ENCODE peak calls at places on chromosome 1, in six cellular contexts. V is HEK293T, U is IMR-90, L is A549, H is GM12878, T is HepG2. Q is an unnamed sample.

GRCh38 chr1:203628997-203629508 is 2.4 kb downstream of the ATP2B4 start:
- DNase-seq in H (no peak), U (no peak), L (no peak), T (no peak), V (no peak), Q (no peak)

GRCh38 chr1:237062976-237063375 is 21.0 kb downstream of the RYR2 start:
- DNase-seq in U (no peak), L (no peak), H (no peak), T (no peak), V (no peak), Q (no peak)

GRCh38 chr1:208203848-208204609 is 40.2 kb downstream of the PLXNA2 start:
- DNase-seq in L (no peak), V (no peak), T (no peak), H (no peak), U (no peak), Q (no peak)

GRCh38 chr1:230342019-230342418 is 84.1 kb downstream of the PGBD5 start:
- DNase-seq in T (no peak), H (no peak), L (no peak), U (no peak), V (no peak), Q (no peak)

GRCh38 chr1:233368784-233369120 is 41.2 kb downstream of the MAP3K21 start:
- DNase-seq in L (no peak), U (no peak), V (no peak), H (no peak), T (no peak), Q (no peak)

GRCh38 chr1:171266930-171267329 is 18.6 kb downstream of the FMO1 start:
- DNase-seq in V (no peak), H (no peak), U (no peak), L (no peak), T (no peak), Q (no peak)

GRCh38 chr1:48498096-48498791 is 26.2 kb upstream of the SPATA6 start:
- DNase-seq in U (peak), V (peak), L (peak), H (no peak), T (peak), Q (peak)

GRCh38 chr1:24199291-24199900 is 12.3 kb upstream of the IFNLR1 start:
- DNase-seq in H (no peak), U (peak), T (peak), L (peak), V (peak), Q (peak)

GRCh38 chr1:168801032-168801745 is 72.2 kb upstream of the DPT start:
- DNase-seq in U (no peak), V (peak), H (no peak), T (peak), L (no peak), Q (no peak)

GRCh38 chr1:94636625-94637024 is 95.1 kb upstream of the F3 start:
- DNase-seq in H (no peak), U (peak), L (no peak), V (no peak), T (no peak), Q (no peak)

GRCh38 chr1:17075470-17076255 is 21.8 kb upstream of the SDHB start:
- DNase-seq in V (peak), H (no peak), U (no peak), T (peak), L (peak), Q (peak)

GRCh38 chr1:240888039-240888786 is 276.3 kb upstream of the GREM2 start:
- DNase-seq in L (peak), V (peak), H (no peak), U (no peak), T (peak), Q (peak)

GRCh38 chr1:67838180-67838912 is 5.1 kb upstream of the GNG12 start:
- DNase-seq in H (no peak), L (no peak), T (no peak), U (no peak), V (no peak), Q (no peak)

DNA sequence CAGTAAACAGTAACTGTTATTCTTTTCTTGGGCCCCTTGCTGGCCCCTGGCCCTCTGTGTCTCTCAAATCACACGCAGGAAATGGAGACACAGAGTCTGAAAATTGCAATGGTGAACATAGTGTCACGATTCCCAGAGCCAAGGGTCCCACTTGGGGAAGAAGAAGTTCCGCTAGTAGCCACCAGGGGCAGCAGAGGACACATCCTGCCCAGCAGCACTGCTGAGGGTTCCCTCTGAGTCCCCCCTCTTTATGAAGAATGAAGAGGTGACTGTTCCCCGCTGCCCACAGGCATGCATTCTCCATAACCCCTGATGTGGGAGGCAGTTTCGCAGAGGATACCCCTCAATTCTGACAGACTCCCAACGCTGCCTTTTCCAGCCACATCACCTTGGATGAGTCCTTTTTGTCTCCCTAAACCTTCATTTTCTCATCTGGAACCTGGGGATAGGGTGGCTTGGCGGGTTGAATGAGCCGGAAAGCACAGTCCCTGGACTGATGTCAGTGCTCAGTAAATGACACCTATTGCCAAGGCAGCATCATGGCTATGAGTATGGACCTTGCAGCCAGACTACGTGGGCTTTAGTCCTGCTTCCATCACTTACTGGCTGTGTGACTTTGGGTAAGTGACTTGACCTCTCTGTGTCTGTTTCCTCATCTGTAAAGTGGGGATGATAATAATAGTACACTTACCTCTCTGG is 238.0 kb upstream of the TMEM51 start:
- DNase-seq in V (peak), H (no peak), U (peak), T (peak), L (peak), Q (peak)
- TF ChIP-seq BHLHE40 in V (no peak), H (no peak), U (no peak), T (no peak), L (no peak), Q (no peak)

GRCh38 chr1:6497215-6497866 is 5.9 kb upstream of the PLEKHG5 start:
- DNase-seq in L (peak), V (peak), U (no peak), H (no peak), T (no peak), Q (peak)
- TF ChIP-seq BHLHE40 in L (no peak), V (no peak), U (no peak), H (no peak), T (no peak), Q (no peak)

GRCh38 chr1:46132529-46133180 is at the start of gene PIK3R3:
- DNase-seq in L (peak), T (peak), V (peak), U (peak), H (peak), Q (peak)

GRCh38 chr1:46131093-46131492 is 1.3 kb downstream of the PIK3R3 start:
- DNase-seq in L (no peak), V (no peak), T (no peak), H (no peak), U (peak), Q (no peak)

GRCh38 chr1:46131727-46132528 is 501 bp downstream of the PIK3R3 start:
- DNase-seq in H (no peak), V (peak), U (peak), L (no peak), T (no peak), Q (peak)

GRCh38 chr1:46130144-46130543 is 2.3 kb downstream of the PIK3R3 start:
- DNase-seq in V (no peak), H (no peak), U (no peak), L (no peak), T (no peak), Q (no peak)

GRCh38 chr1:46128336-46128735 is 4.1 kb downstream of the PIK3R3 start:
- DNase-seq in L (no peak), T (no peak), U (peak), H (no peak), V (no peak), Q (no peak)
- TF ChIP-seq BHLHE40 in L (no peak), T (no peak), U (no peak), H (no peak), V (no peak), Q (no peak)

GRCh38 chr1:43274804-43275180 is 5.0 kb downstream of the TMEM125 start:
- DNase-seq in H (no peak), L (no peak), U (no peak), V (no peak), T (no peak), Q (no peak)
- TF ChIP-seq BHLHE40 in H (no peak), L (no peak), U (no peak), V (no peak), T (no peak), Q (no peak)

GRCh38 chr1:64687725-64688285 is 57.1 kb upstream of the RAVER2 start:
- DNase-seq in L (no peak), U (peak), T (no peak), V (no peak), H (no peak), Q (no peak)

GRCh38 chr1:64685247-64685646 is 59.6 kb upstream of the RAVER2 start:
- DNase-seq in U (no peak), L (no peak), T (no peak), V (no peak), H (no peak), Q (no peak)

GRCh38 chr1:64691631-64692030 is 53.2 kb upstream of the RAVER2 start:
- DNase-seq in H (no peak), L (no peak), U (peak), T (no peak), V (no peak), Q (no peak)

GRCh38 chr1:64685942-64686341 is 58.9 kb upstream of the RAVER2 start:
- DNase-seq in U (no peak), H (no peak), T (no peak), V (no peak), L (no peak), Q (no peak)

DNA sequence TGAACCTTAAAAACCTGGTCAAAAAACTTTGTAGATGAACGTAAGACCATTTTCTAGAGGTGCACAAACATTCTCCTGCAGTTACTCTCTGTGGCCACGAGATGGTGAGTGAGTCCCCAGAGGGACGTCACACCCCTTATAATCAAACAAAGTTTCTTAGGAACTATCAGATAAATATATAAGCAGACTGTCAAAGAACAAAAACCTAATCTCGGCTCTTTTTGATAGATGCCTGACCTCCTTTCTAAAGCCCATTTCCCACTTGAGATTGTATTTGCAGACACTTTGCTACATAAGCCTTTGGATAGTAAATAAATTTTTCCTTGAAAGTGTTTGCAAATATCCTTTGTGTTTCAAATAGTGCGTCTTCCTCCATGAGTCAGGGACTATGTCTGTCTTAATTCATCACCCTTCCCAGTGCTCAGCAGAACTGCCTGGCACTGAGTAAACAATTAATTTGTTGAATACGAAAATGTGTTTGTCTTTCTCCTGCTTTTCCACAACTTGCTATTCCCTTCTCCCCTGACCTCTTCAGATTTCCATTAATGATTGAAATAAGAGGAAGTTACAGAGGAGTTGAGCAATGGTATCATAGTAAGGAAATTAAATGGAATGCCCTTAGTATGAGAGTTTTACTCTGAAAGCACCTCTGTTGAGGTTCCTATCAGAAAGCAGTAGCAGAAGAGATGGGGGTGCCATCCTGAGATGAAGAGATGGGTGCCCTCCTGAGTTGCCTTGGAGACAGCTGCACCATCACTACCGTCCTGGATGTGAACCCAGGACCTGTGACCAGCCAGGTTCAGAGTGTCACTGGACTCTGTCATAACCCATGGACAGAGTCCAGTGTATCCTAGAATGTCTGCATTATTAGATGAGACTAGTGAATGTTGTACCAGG is 57.8 kb upstream of the RAVER2 start:
- DNase-seq in T (peak), L (peak), H (no peak), V (peak), U (peak), Q (peak)
- TF ChIP-seq BHLHE40 in T (no peak), L (no peak), H (no peak), V (no peak), U (no peak), Q (no peak)

GRCh38 chr1:4220362-4220761 is 320.3 kb upstream of the C1orf174 start:
- DNase-seq in U (no peak), T (no peak), H (no peak), L (no peak), V (no peak), Q (no peak)

GRCh38 chr1:4219111-4219510 is 319.0 kb upstream of the C1orf174 start:
- DNase-seq in V (no peak), L (no peak), T (no peak), U (no peak), H (no peak), Q (no peak)

GRCh38 chr1:4219826-4220225 is 319.8 kb upstream of the C1orf174 start:
- DNase-seq in T (peak), H (no peak), U (no peak), V (peak), L (no peak), Q (no peak)

GRCh38 chr1:4216231-4216630 is 316.2 kb upstream of the C1orf174 start:
- DNase-seq in H (no peak), U (no peak), V (peak), L (no peak), T (no peak), Q (no peak)

DNA sequence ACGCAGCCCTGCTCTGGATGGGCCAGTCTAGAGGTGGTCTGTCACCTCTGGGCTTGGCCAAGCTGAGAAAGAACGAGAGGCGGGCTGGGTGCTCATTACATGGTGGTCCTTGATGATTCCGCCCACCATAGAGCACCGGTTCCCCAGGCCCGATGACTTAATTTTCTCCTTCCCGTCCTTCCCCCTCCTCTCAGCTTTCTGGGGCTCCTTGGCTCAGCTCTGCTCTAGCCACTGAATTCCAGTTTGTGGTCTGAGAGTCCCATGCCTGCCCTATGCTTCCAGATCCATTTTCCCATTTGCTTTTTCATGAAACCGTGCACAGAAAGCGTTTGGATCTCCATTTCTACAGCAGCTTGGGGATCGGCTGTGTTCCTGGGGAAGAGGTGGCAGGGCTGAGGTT is 318.5 kb upstream of the C1orf174 start:
- DNase-seq in T (no peak), L (no peak), U (no peak), V (no peak), H (no peak), Q (no peak)
- TF ChIP-seq BHLHE40 in T (no peak), L (no peak), U (no peak), V (no peak), H (no peak), Q (no peak)

GRCh38 chr1:37983546-37983945 is 6.3 kb downstream of the SF3A3 start:
- DNase-seq in V (no peak), L (no peak), T (no peak), U (no peak), H (no peak), Q (no peak)

GRCh38 chr1:37994886-37995566 is 5.2 kb upstream of the SF3A3 start:
- DNase-seq in L (no peak), H (no peak), V (no peak), T (no peak), U (no peak), Q (no peak)

GRCh38 chr1:37987679-37988078 is 2.1 kb downstream of the SF3A3 start:
- DNase-seq in H (no peak), V (no peak), L (no peak), T (peak), U (no peak), Q (no peak)

DNA sequence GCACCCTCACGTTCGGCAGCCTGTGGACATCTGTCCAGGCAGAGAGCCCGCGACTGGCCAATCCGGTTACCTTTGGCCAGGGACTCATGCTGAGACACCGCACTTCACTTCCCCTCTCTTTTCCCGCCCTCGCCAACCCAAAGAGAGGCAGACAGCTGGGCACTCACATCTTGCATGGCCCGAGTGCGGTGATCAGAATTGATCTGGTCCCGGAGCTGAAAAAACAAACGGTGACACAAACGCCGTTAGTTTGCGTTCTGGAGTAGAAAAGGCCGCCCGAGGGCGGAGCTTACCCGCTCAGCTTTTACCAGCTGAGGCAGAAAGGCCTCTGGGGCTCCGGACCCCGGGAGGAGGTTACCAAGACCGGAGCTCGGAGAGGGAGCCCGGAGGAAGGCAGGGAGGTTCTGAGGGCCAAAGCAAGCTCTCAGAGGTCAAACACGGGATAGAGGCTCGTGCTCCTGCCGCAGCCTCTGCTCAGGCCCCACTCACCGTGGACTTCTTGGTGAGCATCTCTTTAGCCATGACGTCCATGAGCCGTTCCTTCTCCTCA is 366 bp downstream of the SF3A3 start:
- DNase-seq in H (no peak), L (no peak), V (no peak), U (peak), T (no peak), Q (peak)
- TF ChIP-seq BHLHE40 in H (no peak), L (no peak), V (no peak), U (no peak), T (no peak), Q (no peak)

Q was measured in K562.